ENCODE peak calls at places on chromosomes 13 and 19, in eight cellular contexts. C is T-helper 2 cell; V is SJSA1; L is activated T-cell treated with anti-CD3 and anti-CD28 coated beads, Interleukin-2, amount 50 U/mL, for 72 hours; T is kidney tubule cell; Y is activated CD4-positive, alpha-beta T cell treated with anti-CD3 and anti-CD28 coated beads, Interleukin-2, amount 50 U/mL, for 48 hours; P is heart right ventricle; E is NCI-H1092. O is an unnamed sample.

GRCh38 chr13:106318941-106319411 is 216.5 kb downstream of the EFNB2 start:
- DNase-seq in C (no peak), V (peak; percentile 42), L (no peak), T (peak; percentile 76), Y (no peak), P (no peak), E (no peak), O (no peak)

GRCh38 chr13:32033744-32034143 is 2.2 kb downstream of the FRY start:
- DNase-seq in C (no peak), V (no peak), L (no peak), T (no peak), Y (no peak), P (no peak), E (no peak), O (no peak)

GRCh38 chr13:64029343-64030093 is 2613.9 kb upstream of the PCDH20 start:
- DNase-seq in C (no peak), V (no peak), L (no peak), T (no peak), Y (no peak), P (no peak), E (no peak), O (no peak)

GRCh38 chr13:71879129-71879535 is 12.1 kb upstream of the DACH1 start:
- DNase-seq in C (peak; percentile 42), V (no peak), L (no peak), T (peak; percentile 46), Y (no peak), P (peak; percentile 11), E (peak; percentile 55), O (peak; percentile 38)

GRCh38 chr19:38395381-38396127 is 7.1 kb downstream of the SPRED3 start:
- DNase-seq in C (peak; percentile 87), V (no peak), L (peak; percentile 53), T (no peak), Y (peak; percentile 62), P (no peak), E (no peak), O (no peak)

GRCh38 chr19:41398603-41399002 is 985 bp downstream of the BCKDHA start:
- DNase-seq in C (no peak), V (no peak), L (no peak), T (no peak), Y (no peak), P (no peak), E (no peak), O (peak; percentile 45)

GRCh38 chr19:14434543-14435319 is 1.6 kb downstream of the PKN1 start:
- DNase-seq in C (no peak), V (peak; percentile 79), L (peak; percentile 60), T (peak; percentile 90), Y (peak; percentile 60), P (peak; percentile 78), E (no peak), O (peak; percentile 51)

GRCh38 chr19:41264581-41265375 is 606 bp downstream of the HNRNPUL1 start:
- DNase-seq in C (peak; percentile 75), V (no peak), L (peak; percentile 68), T (peak; percentile 60), Y (peak; percentile 81), P (peak; percentile 61), E (peak; percentile 8), O (peak; percentile 68)

GRCh38 chr13:74129500-74130144 is 4.6 kb downstream of the KLF12 start:
- DNase-seq in C (peak; percentile 54), V (peak; percentile 6), L (no peak), T (no peak), Y (peak; percentile 33), P (peak; percentile 12), E (no peak), O (no peak)

GRCh38 chr13:44024496-44025155 is 144.9 kb downstream of the LACC1 start:
- DNase-seq in C (no peak), V (no peak), L (no peak), T (peak; percentile 51), Y (no peak), P (no peak), E (no peak), O (no peak)

GRCh38 chr19:58575183-58576041 is 2.3 kb upstream of the MZF1 start:
- DNase-seq in C (peak; percentile 88), V (peak; percentile 99), L (peak; percentile 89), T (peak; percentile 95), Y (peak; percentile 89), P (peak; percentile 91), E (no peak), O (no peak)

GRCh38 chr19:35090160-35090794 is 25.3 kb upstream of the FXYD3 start:
- DNase-seq in C (peak; percentile 39), V (peak; percentile 31), L (peak; percentile 48), T (peak; percentile 54), Y (peak; percentile 62), P (peak; percentile 57), E (peak; percentile 18), O (peak; percentile 49)

GRCh38 chr19:49200238-49200862 is 42.8 kb downstream of the TRPM4 start:
- DNase-seq in C (no peak), V (no peak), L (no peak), T (no peak), Y (peak; percentile 18), P (no peak), E (no peak), O (peak; percentile 32)

GRCh38 chr19:3670796-3671679 is 29.2 kb downstream of the PIP5K1C start:
- DNase-seq in C (no peak), V (peak; percentile 81), L (peak; percentile 74), T (no peak), Y (peak; percentile 67), P (peak; percentile 93), E (no peak), O (peak; percentile 91)

GRCh38 chr13:41597348-41598041 is 140.1 kb downstream of the RGCC start:
- DNase-seq in C (no peak), V (no peak), L (no peak), T (no peak), Y (no peak), P (no peak), E (no peak), O (no peak)

GRCh38 chr13:97253581-97254293 is 31.6 kb downstream of the MBNL2 start:
- DNase-seq in C (no peak), V (no peak), L (no peak), T (no peak), Y (no peak), P (no peak), E (no peak), O (no peak)

GRCh38 chr13:111211789-111212516 is 96.8 kb downstream of the ARHGEF7 start:
- DNase-seq in C (no peak), V (peak; percentile 58), L (no peak), T (no peak), Y (no peak), P (no peak), E (no peak), O (no peak)

GRCh38 chr19:13692096-13692495 is 72.2 kb upstream of the MRI1 start:
- DNase-seq in C (no peak), V (no peak), L (no peak), T (peak; percentile 47), Y (no peak), P (no peak), E (no peak), O (no peak)

GRCh38 chr19:33208371-33208770 is 14.2 kb downstream of the LRP3 start:
- DNase-seq in C (no peak), V (no peak), L (no peak), T (no peak), Y (no peak), P (no peak), E (no peak), O (no peak)

GRCh38 chr13:102771298-102772041 is 2.1 kb downstream of the TEX30 start:
- DNase-seq in C (no peak), V (no peak), L (no peak), T (no peak), Y (no peak), P (no peak), E (no peak), O (peak; percentile 33)

GRCh38 chr19:46196410-46197124 is 33.0 kb upstream of the IGFL1 start:
- DNase-seq in C (no peak), V (no peak), L (no peak), T (no peak), Y (no peak), P (no peak), E (no peak), O (no peak)

O was measured in erythroblast.